ENCODE peak calls at places on chromosomes 3 and 15, in five cellular contexts. P is naive thymus-derived CD8-positive, alpha-beta T cell; H is GOT3; S is activated naive CD8-positive, alpha-beta T cell treated with anti-CD3 and anti-CD28 coated beads for 36 hours; E is kidney glomerular epithelial cell. W is an unnamed sample.
A peak's percentile ranks its signal among the peaks of the same experiment; 100 is the strongest.

GRCh38 chr3:169526246-169526645 is 137.3 kb downstream of the MECOM start:
- DNase-seq in P (no peak), H (no peak), S (no peak), E (no peak), W (no peak)

GRCh38 chr3:34213481-34213880 is 415.1 kb downstream of the PDCD6IP start:
- DNase-seq in P (no peak), H (no peak), S (no peak), E (no peak), W (no peak)

GRCh38 chr15:100879461-100880138 is at the start of gene ALDH1A3:
- DNase-seq in P (no peak), H (no peak), S (peak; percentile 29), E (no peak), W (no peak)

GRCh38 chr3:47003461-47004368 is 24.2 kb downstream of the NBEAL2 start:
- DNase-seq in P (no peak), H (no peak), S (no peak), E (no peak), W (no peak)

GRCh38 chr15:85581495-85581894 is 201.1 kb downstream of the AKAP13 start:
- DNase-seq in P (peak; percentile 39), H (no peak), S (peak; percentile 25), E (no peak), W (peak; percentile 11)

GRCh38 chr15:57782731-57783130 is 76.2 kb downstream of the POLR2M start:
- DNase-seq in P (no peak), H (no peak), S (no peak), E (no peak), W (no peak)

GRCh38 chr3:152466784-152467183 is 198.1 kb downstream of the MBNL1 start:
- DNase-seq in P (peak; percentile 36), H (no peak), S (no peak), E (peak; percentile 3), W (no peak)

GRCh38 chr15:78457101-78457500 is 19.1 kb downstream of the IREB2 start:
- DNase-seq in P (no peak), H (no peak), S (no peak), E (peak; percentile 7), W (no peak)

GRCh38 chr15:59553879-59554735 is 57.5 kb upstream of the GCNT3 start:
- DNase-seq in P (no peak), H (no peak), S (no peak), E (peak; percentile 76), W (no peak)

GRCh38 chr3:61808526-61808925 is 247.2 kb downstream of the PTPRG start:
- DNase-seq in P (no peak), H (no peak), S (no peak), E (no peak), W (no peak)

GRCh38 chr15:49103002-49103401 is 52.4 kb downstream of the COPS2 start:
- DNase-seq in P (no peak), H (no peak), S (no peak), E (no peak), W (no peak)

GRCh38 chr3:133531981-133532380 is 41.5 kb upstream of the CDV3 start:
- DNase-seq in P (no peak), H (no peak), S (no peak), E (no peak), W (no peak)

GRCh38 chr15:98698792-98699191 is 50.5 kb downstream of the IGF1R start:
- DNase-seq in P (no peak), H (no peak), S (no peak), E (no peak), W (no peak)

GRCh38 chr3:152349397-152349796 is 80.7 kb downstream of the MBNL1 start:
- DNase-seq in P (no peak), H (no peak), S (no peak), E (peak; percentile 19), W (no peak)

GRCh38 chr3:196650740-196651311 is 11.3 kb downstream of the NRROS start:
- DNase-seq in P (no peak), H (peak; percentile 43), S (no peak), E (peak; percentile 93), W (no peak)

GRCh38 chr3:143172313-143173054 is 52.9 kb downstream of the CHST2 start:
- DNase-seq in P (no peak), H (no peak), S (no peak), E (no peak), W (no peak)

GRCh38 chr3:17469520-17469919 is 272.9 kb downstream of the TBC1D5 start:
- DNase-seq in P (no peak), H (no peak), S (no peak), E (no peak), W (no peak)

GRCh38 chr15:88447206-88447605 is 20.0 kb downstream of the MRPL46 start:
- DNase-seq in P (no peak), H (no peak), S (no peak), E (peak; percentile 22), W (no peak)

GRCh38 chr3:111936967-111937366 is 41.9 kb upstream of the ABHD10 start:
- DNase-seq in P (no peak), H (no peak), S (no peak), E (peak; percentile 61), W (no peak)

GRCh38 chr15:40192942-40193341 is 32.1 kb downstream of the BUB1B start:
- DNase-seq in P (no peak), H (no peak), S (no peak), E (no peak), W (no peak)

GRCh38 chr3:18062289-18063025 is 320.0 kb upstream of the TBC1D5 start:
- DNase-seq in P (no peak), H (no peak), S (no peak), E (no peak), W (no peak)

GRCh38 chr15:63482874-63483323 is 21.5 kb upstream of the USP3 start:
- DNase-seq in P (no peak), H (no peak), S (no peak), E (peak; percentile 15), W (no peak)

GRCh38 chr15:67091073-67091965 is 25.9 kb downstream of the SMAD3 start:
- DNase-seq in P (no peak), H (no peak), S (peak; percentile 78), E (peak; percentile 90), W (no peak)

GRCh38 chr3:152328841-152329240 is 60.1 kb downstream of the MBNL1 start:
- DNase-seq in P (no peak), H (no peak), S (no peak), E (peak; percentile 66), W (no peak)

GRCh38 chr15:64617727-64618126 is 157.3 kb downstream of the ZNF609 start:
- DNase-seq in P (no peak), H (no peak), S (no peak), E (no peak), W (no peak)

GRCh38 chr3:137692803-137693431 is 71.2 kb upstream of the SOX14 start:
- DNase-seq in P (no peak), H (no peak), S (no peak), E (no peak), W (no peak)

GRCh38 chr3:124919756-124920155 is 14.8 kb downstream of the MUC13 start:
- DNase-seq in P (no peak), H (no peak), S (no peak), E (no peak), W (no peak)

GRCh38 chr15:40776537-40777141 is 6.9 kb downstream of the C15orf62 start:
- DNase-seq in P (no peak), H (no peak), S (peak; percentile 35), E (peak; percentile 45), W (no peak)

W was measured in CD4-positive, alpha-beta T cell.